ENCODE peak calls at places on chromosomes 2 and 18, in six cellular contexts. L is neuronal stem cell; N is stimulated activated CD4-positive, alpha-beta T cell treated with anti-CD3 and anti-CD28 coated beads, Interleukin-4, amount 100 ng/mL, for 24 hours; A is stimulated activated CD8-positive, alpha-beta memory T cell treated with anti-CD3 and anti-CD28 coated beads, Interleukin-4, amount 100 ng/mL, for 24 hours; C is lower lobe of right lung; U is activated T-cell treated with anti-CD3 and anti-CD28 coated beads, Interleukin-2, amount 50 U/mL, for 48 hours. R is an unnamed sample.

GRCh38 chr2:213411582-213412289 is 127.5 kb downstream of the SPAG16 start:
- DNase-seq in L (no peak), N (no peak), A (no peak), C (no peak), U (no peak), R (no peak)

GRCh38 chr18:68944330-68944729 is 146.4 kb downstream of the CCDC102B start:
- DNase-seq in L (no peak), N (no peak), A (no peak), C (no peak), U (no peak), R (no peak)

GRCh38 chr18:71797554-71797953 is 746.6 kb downstream of the CBLN2 start:
- DNase-seq in L (no peak), N (no peak), A (no peak), C (no peak), U (no peak), R (no peak)

GRCh38 chr2:39571197-39571731 is 94.5 kb upstream of the TMEM178A start:
- DNase-seq in L (no peak), N (no peak), A (no peak), C (no peak), U (no peak), R (no peak)

GRCh38 chr2:50535971-50536759 is 495.8 kb downstream of the NRXN1 start:
- DNase-seq in L (peak), N (no peak), A (no peak), C (no peak), U (no peak), R (no peak)

GRCh38 chr2:903223-903900 is 47.3 kb upstream of the SNTG2 start:
- DNase-seq in L (no peak), N (no peak), A (no peak), C (no peak), U (no peak), R (no peak)

GRCh38 chr18:35022430-35023001 is 18.7 kb upstream of the MAPRE2 start:
- DNase-seq in L (no peak), N (no peak), A (no peak), C (no peak), U (no peak), R (no peak)

GRCh38 chr2:226122067-226122466 is 677.6 kb downstream of the IRS1 start:
- DNase-seq in L (no peak), N (no peak), A (no peak), C (no peak), U (no peak), R (no peak)

GRCh38 chr2:105521176-105521575 is 122.3 kb upstream of the FHL2 start:
- DNase-seq in L (peak), N (no peak), A (no peak), C (no peak), U (no peak), R (no peak)

GRCh38 chr18:13562494-13563029 is 163.8 kb downstream of the FAM210A start:
- DNase-seq in L (no peak), N (peak), A (peak), C (peak), U (peak), R (no peak)

GRCh38 chr2:2542966-2543555 is 212.0 kb upstream of the MYT1L start:
- DNase-seq in L (no peak), N (no peak), A (no peak), C (no peak), U (no peak), R (no peak)

GRCh38 chr2:207475546-207475945 is 54.2 kb upstream of the CREB1 start:
- DNase-seq in L (no peak), N (no peak), A (no peak), C (no peak), U (no peak), R (no peak)

GRCh38 chr2:138324068-138324771 is 177.3 kb upstream of the SPOPL start:
- DNase-seq in L (no peak), N (no peak), A (no peak), C (no peak), U (no peak), R (no peak)

GRCh38 chr2:19358242-19359020 is at the start of gene OSR1:
- DNase-seq in L (peak), N (no peak), A (no peak), C (no peak), U (peak), R (no peak)

GRCh38 chr18:46416706-46417638 is 240.0 kb downstream of the LOXHD1 start:
- DNase-seq in L (no peak), N (no peak), A (no peak), C (no peak), U (no peak), R (no peak)

GRCh38 chr18:2471523-2471922 is 99.8 kb downstream of the METTL4 start:
- DNase-seq in L (no peak), N (no peak), A (no peak), C (no peak), U (no peak), R (peak)

GRCh38 chr2:132253496-132254305 is 91.9 kb upstream of the ANKRD30BL start:
- DNase-seq in L (no peak), N (no peak), A (no peak), C (no peak), U (no peak), R (no peak)

GRCh38 chr2:120632796-120633646 is 102.6 kb upstream of the GLI2 start:
- DNase-seq in L (no peak), N (no peak), A (no peak), C (no peak), U (no peak), R (no peak)

GRCh38 chr2:12416600-12416999 is 300.1 kb upstream of the TRIB2 start:
- DNase-seq in L (no peak), N (peak), A (peak), C (peak), U (peak), R (no peak)

GRCh38 chr18:10131783-10132381 is 218.1 kb downstream of the VAPA start:
- DNase-seq in L (peak), N (no peak), A (no peak), C (no peak), U (no peak), R (no peak)

GRCh38 chr2:127659408-127660290 is 13.7 kb downstream of the GPR17 start:
- DNase-seq in L (no peak), N (no peak), A (no peak), C (peak), U (no peak), R (no peak)

GRCh38 chr2:46655551-46656436 is 176.4 kb downstream of the TMEM247 start:
- DNase-seq in L (no peak), N (no peak), A (no peak), C (no peak), U (no peak), R (no peak)

GRCh38 chr2:74768401-74768914 is 65.5 kb upstream of the HK2 start:
- DNase-seq in L (no peak), N (no peak), A (no peak), C (no peak), U (no peak), R (no peak)

GRCh38 chr18:65725421-65726050 is 25.3 kb upstream of the CDH7 start:
- DNase-seq in L (peak), N (no peak), A (no peak), C (no peak), U (no peak), R (peak)

GRCh38 chr2:214995409-214995808 is 143.0 kb downstream of the ABCA12 start:
- DNase-seq in L (no peak), N (no peak), A (no peak), C (no peak), U (no peak), R (no peak)

GRCh38 chr18:8800876-8801262 is 95.5 kb downstream of the MTCL1 start:
- DNase-seq in L (no peak), N (no peak), A (no peak), C (no peak), U (no peak), R (no peak)

GRCh38 chr2:206160124-206160806 is 570 bp downstream of the EEF1B2 start:
- DNase-seq in L (no peak), N (no peak), A (no peak), C (no peak), U (peak), R (no peak)

GRCh38 chr18:28805491-28805890 is 628.6 kb upstream of the CDH2 start:
- DNase-seq in L (no peak), N (no peak), A (no peak), C (no peak), U (no peak), R (no peak)

GRCh38 chr18:37420315-37420880 is 145.2 kb downstream of the CELF4 start:
- DNase-seq in L (no peak), N (no peak), A (no peak), C (no peak), U (no peak), R (no peak)

GRCh38 chr2:62447411-62447810 is 58.6 kb downstream of the TMEM17 start:
- DNase-seq in L (no peak), N (no peak), A (no peak), C (no peak), U (no peak), R (no peak)

R was measured in iPS DF 6.9.